ENCODE peak calls at places on chromosomes 7 and 10, in four cellular contexts. One of them, this sample, is unnamed.
A peak's percentile ranks its signal among the peaks of the same experiment; 100 is the strongest.

GRCh38 chr7:1397491-1398327 is 61.6 kb downstream of the MICALL2 start:
- DNase-seq in activated gamma-delta T cell treated with Interleukin-2 at 50 U/mL for 16 hours: no peak
- DNase-seq in WTC11: no peak
- DNase-seq in lung: no peak
- DNase-seq in this sample: no peak

GRCh38 chr7:157907998-157908782 is 571.4 kb downstream of the DNAJB6 start:
- DNase-seq in activated gamma-delta T cell treated with Interleukin-2 at 50 U/mL for 16 hours: no peak
- DNase-seq in WTC11: no peak
- DNase-seq in lung: no peak
- DNase-seq in this sample: no peak

GRCh38 chr7:158581440-158582088 is 6.1 kb downstream of the PTPRN2 start:
- DNase-seq in activated gamma-delta T cell treated with Interleukin-2 at 50 U/mL for 16 hours: no peak
- DNase-seq in WTC11: no peak
- DNase-seq in lung: no peak
- DNase-seq in this sample: no peak

GRCh38 chr7:135855836-135856235 is 107.2 kb upstream of the FAM180A start:
- DNase-seq in activated gamma-delta T cell treated with Interleukin-2 at 50 U/mL for 16 hours: no peak
- DNase-seq in WTC11: no peak
- DNase-seq in lung: no peak
- DNase-seq in this sample: no peak

GRCh38 chr7:116708248-116708647 is 36.3 kb downstream of the MET start:
- DNase-seq in activated gamma-delta T cell treated with Interleukin-2 at 50 U/mL for 16 hours: no peak
- DNase-seq in WTC11: no peak
- DNase-seq in lung: no peak
- DNase-seq in this sample: no peak

GRCh38 chr7:70679666-70680065 is 452.3 kb upstream of the GALNT17 start:
- DNase-seq in activated gamma-delta T cell treated with Interleukin-2 at 50 U/mL for 16 hours: no peak
- DNase-seq in WTC11: no peak
- DNase-seq in lung: no peak
- DNase-seq in this sample: no peak

GRCh38 chr7:159000859-159001435 is 143.7 kb downstream of the VIPR2 start:
- DNase-seq in activated gamma-delta T cell treated with Interleukin-2 at 50 U/mL for 16 hours: no peak
- DNase-seq in WTC11: no peak
- DNase-seq in lung: no peak
- DNase-seq in this sample: no peak

GRCh38 chr10:98610301-98610700 is 163.6 kb upstream of the HPS1 start:
- DNase-seq in activated gamma-delta T cell treated with Interleukin-2 at 50 U/mL for 16 hours: no peak
- DNase-seq in WTC11: no peak
- DNase-seq in lung: no peak
- DNase-seq in this sample: no peak

GRCh38 chr10:25804505-25804904 is 129.5 kb upstream of the MYO3A start:
- DNase-seq in activated gamma-delta T cell treated with Interleukin-2 at 50 U/mL for 16 hours: no peak
- DNase-seq in WTC11: no peak
- DNase-seq in lung: no peak
- DNase-seq in this sample: no peak

GRCh38 chr7:54544356-54545240 is 2.4 kb downstream of the VSTM2A start:
- DNase-seq in activated gamma-delta T cell treated with Interleukin-2 at 50 U/mL for 16 hours: no peak
- DNase-seq in WTC11: peak; percentile 36
- DNase-seq in lung: no peak
- DNase-seq in this sample: no peak

GRCh38 chr10:46539596-46540411 is 16.7 kb downstream of the GPRIN2 start:
- DNase-seq in activated gamma-delta T cell treated with Interleukin-2 at 50 U/mL for 16 hours: no peak
- DNase-seq in WTC11: peak; percentile 5
- DNase-seq in lung: no peak
- DNase-seq in this sample: no peak

GRCh38 chr7:69464035-69464434 is 134.2 kb upstream of the AUTS2 start:
- DNase-seq in activated gamma-delta T cell treated with Interleukin-2 at 50 U/mL for 16 hours: no peak
- DNase-seq in WTC11: no peak
- DNase-seq in lung: no peak
- DNase-seq in this sample: no peak

GRCh38 chr7:149625339-149625946 is 127.8 kb upstream of the ZNF746 start:
- DNase-seq in activated gamma-delta T cell treated with Interleukin-2 at 50 U/mL for 16 hours: peak; percentile 46
- DNase-seq in WTC11: peak; percentile 67
- DNase-seq in lung: peak; percentile 70
- DNase-seq in this sample: peak; percentile 63

GRCh38 chr7:3267928-3268690 is 32.9 kb upstream of the SDK1 start:
- DNase-seq in activated gamma-delta T cell treated with Interleukin-2 at 50 U/mL for 16 hours: no peak
- DNase-seq in WTC11: no peak
- DNase-seq in lung: no peak
- DNase-seq in this sample: no peak

GRCh38 chr10:122551450-122551849 is 9.1 kb upstream of the DMBT1 start:
- DNase-seq in activated gamma-delta T cell treated with Interleukin-2 at 50 U/mL for 16 hours: peak; percentile 46
- DNase-seq in WTC11: no peak
- DNase-seq in lung: no peak
- DNase-seq in this sample: no peak

GRCh38 chr7:156768698-156769472 is 124.1 kb downstream of the LMBR1 start:
- DNase-seq in activated gamma-delta T cell treated with Interleukin-2 at 50 U/mL for 16 hours: no peak
- DNase-seq in WTC11: no peak
- DNase-seq in lung: peak; percentile 32
- DNase-seq in this sample: no peak

GRCh38 chr7:117829450-117829849 is 43.8 kb downstream of the CTTNBP2 start:
- DNase-seq in activated gamma-delta T cell treated with Interleukin-2 at 50 U/mL for 16 hours: no peak
- DNase-seq in WTC11: no peak
- DNase-seq in lung: no peak
- DNase-seq in this sample: no peak

GRCh38 chr7:43658718-43659548 is 70.4 kb downstream of the COA1 start:
- DNase-seq in activated gamma-delta T cell treated with Interleukin-2 at 50 U/mL for 16 hours: no peak
- DNase-seq in WTC11: no peak
- DNase-seq in lung: no peak
- DNase-seq in this sample: no peak

GRCh38 chr7:47520408-47520807 is 61.5 kb downstream of the TNS3 start:
- DNase-seq in activated gamma-delta T cell treated with Interleukin-2 at 50 U/mL for 16 hours: no peak
- DNase-seq in WTC11: no peak
- DNase-seq in lung: peak; percentile 55
- DNase-seq in this sample: peak; percentile 58

GRCh38 chr10:70849582-70850016 is 33.9 kb downstream of the SGPL1 start:
- DNase-seq in activated gamma-delta T cell treated with Interleukin-2 at 50 U/mL for 16 hours: no peak
- DNase-seq in WTC11: no peak
- DNase-seq in lung: no peak
- DNase-seq in this sample: no peak

GRCh38 chr10:34156781-34157425 is 658.2 kb downstream of the PARD3 start:
- DNase-seq in activated gamma-delta T cell treated with Interleukin-2 at 50 U/mL for 16 hours: no peak
- DNase-seq in WTC11: no peak
- DNase-seq in lung: no peak
- DNase-seq in this sample: no peak

GRCh38 chr10:101775273-101776131 is at the start of gene FGF8:
- DNase-seq in activated gamma-delta T cell treated with Interleukin-2 at 50 U/mL for 16 hours: no peak
- DNase-seq in WTC11: no peak
- DNase-seq in lung: no peak
- DNase-seq in this sample: peak; percentile 42

GRCh38 chr10:108911814-108912541 is 1011.3 kb downstream of the XPNPEP1 start:
- DNase-seq in activated gamma-delta T cell treated with Interleukin-2 at 50 U/mL for 16 hours: no peak
- DNase-seq in WTC11: peak; percentile 95
- DNase-seq in lung: peak; percentile 52
- DNase-seq in this sample: peak; percentile 60

GRCh38 chr10:17062493-17063487 is 66.8 kb downstream of the CUBN start:
- DNase-seq in activated gamma-delta T cell treated with Interleukin-2 at 50 U/mL for 16 hours: no peak
- DNase-seq in WTC11: no peak
- DNase-seq in lung: no peak
- DNase-seq in this sample: peak; percentile 48

GRCh38 chr7:138848056-138848975 is 50.3 kb upstream of the ATP6V0A4 start:
- DNase-seq in activated gamma-delta T cell treated with Interleukin-2 at 50 U/mL for 16 hours: no peak
- DNase-seq in WTC11: no peak
- DNase-seq in lung: no peak
- DNase-seq in this sample: no peak

GRCh38 chr7:149598721-149599308 is 101.2 kb upstream of the ZNF746 start:
- DNase-seq in activated gamma-delta T cell treated with Interleukin-2 at 50 U/mL for 16 hours: no peak
- DNase-seq in WTC11: peak; percentile 55
- DNase-seq in lung: no peak
- DNase-seq in this sample: no peak

GRCh38 chr10:92839191-92840085 is 8.9 kb upstream of the EXOC6 start:
- DNase-seq in activated gamma-delta T cell treated with Interleukin-2 at 50 U/mL for 16 hours: peak; percentile 29
- DNase-seq in WTC11: peak; percentile 89
- DNase-seq in lung: peak; percentile 65
- DNase-seq in this sample: peak; percentile 53

GRCh38 chr10:124650820-124651401 is 93.3 kb downstream of the FAM53B start:
- DNase-seq in activated gamma-delta T cell treated with Interleukin-2 at 50 U/mL for 16 hours: peak; percentile 84
- DNase-seq in WTC11: no peak
- DNase-seq in lung: no peak
- DNase-seq in this sample: no peak

GRCh38 chr10:49691588-49691987 is 12.1 kb downstream of the C10orf53 start:
- DNase-seq in activated gamma-delta T cell treated with Interleukin-2 at 50 U/mL for 16 hours: no peak
- DNase-seq in WTC11: no peak
- DNase-seq in lung: no peak
- DNase-seq in this sample: no peak

GRCh38 chr10:15813415-15813814 is 46.9 kb downstream of the MINDY3 start:
- DNase-seq in activated gamma-delta T cell treated with Interleukin-2 at 50 U/mL for 16 hours: no peak
- DNase-seq in WTC11: no peak
- DNase-seq in lung: no peak
- DNase-seq in this sample: no peak